ENCODE peak calls at places on chromosomes 1 and 21, in four cellular contexts. B is K562, F is HL-60, X is GM12878. E is an unnamed sample.

GRCh38 chr1:186059311-186059710 is 315.7 kb downstream of the TPR start:
- DNase-seq in B (no peak), F (no peak), X (no peak), E (no peak)

GRCh38 chr1:182568647-182569284 is 20.3 kb downstream of the RNASEL start:
- DNase-seq in B (no peak), F (no peak), X (no peak), E (no peak)

GRCh38 chr1:40243371-40243770 is 4.4 kb upstream of the TMCO2 start:
- DNase-seq in B (no peak), F (no peak), X (no peak), E (no peak)

GRCh38 chr1:237387144-237387505 is 345.1 kb downstream of the RYR2 start:
- DNase-seq in B (no peak), F (no peak), X (no peak), E (no peak)

GRCh38 chr1:43711049-43711448 is 3.7 kb downstream of the ST3GAL3 start:
- DNase-seq in B (no peak), F (no peak), X (no peak), E (no peak)

GRCh38 chr1:55827350-55827749 is 612.2 kb upstream of the USP24 start:
- DNase-seq in B (no peak), F (no peak), X (no peak), E (no peak)

GRCh38 chr1:225693085-225693698 is 40.3 kb upstream of the ENAH start:
- DNase-seq in B (no peak), F (no peak), X (no peak), E (no peak)

GRCh38 chr21:43696214-43696613 is 22.7 kb upstream of the PDXK start:
- DNase-seq in B (no peak), F (no peak), X (no peak), E (no peak)

GRCh38 chr21:45154511-45155508 is 80.4 kb downstream of the ADARB1 start:
- DNase-seq in B (no peak), F (no peak), X (no peak), E (no peak)

GRCh38 chr1:4801192-4801924 is 146.9 kb downstream of the AJAP1 start:
- DNase-seq in B (no peak), F (no peak), X (no peak), E (no peak)
- TF ChIP-seq POLR2AphosphoS5 in B (no peak), F (no peak), X (no peak), E (no peak)

GRCh38 chr21:37045556-37045955 is 27.3 kb downstream of the PIGP start:
- DNase-seq in B (no peak), F (no peak), X (no peak), E (no peak)
- TF ChIP-seq SPI1 in B (no peak), F (no peak), X (no peak), E (no peak)

GRCh38 chr21:42493109-42494060 is 2.6 kb downstream of the RSPH1 start:
- DNase-seq in B (no peak), F (no peak), X (no peak), E (no peak)

GRCh38 chr21:42489006-42489563 is 6.9 kb downstream of the RSPH1 start:
- DNase-seq in B (no peak), F (no peak), X (no peak), E (no peak)

GRCh38 chr21:42491328-42491727 is 4.7 kb downstream of the RSPH1 start:
- DNase-seq in B (no peak), F (no peak), X (no peak), E (no peak)

GRCh38 chr21:42489991-42490390 is 6.0 kb downstream of the RSPH1 start:
- DNase-seq in B (no peak), F (no peak), X (no peak), E (no peak)

GRCh38 chr21:42490735-42491134 is 5.3 kb downstream of the RSPH1 start:
- DNase-seq in B (no peak), F (no peak), X (no peak), E (no peak)
- TF ChIP-seq POLR2AphosphoS5 in B (no peak), F (no peak), X (no peak), E (no peak)

GRCh38 chr1:209873067-209873810 is 45.5 kb downstream of the UTP25 start:
- DNase-seq in B (no peak), F (no peak), X (no peak), E (no peak)

GRCh38 chr1:209877109-209877764 is 49.5 kb downstream of the UTP25 start:
- DNase-seq in B (no peak), F (no peak), X (no peak), E (no peak)

GRCh38 chr1:209875510-209875909 is 47.7 kb downstream of the UTP25 start:
- DNase-seq in B (no peak), F (no peak), X (no peak), E (no peak)

GRCh38 chr1:209879539-209879938 is 51.8 kb downstream of the UTP25 start:
- DNase-seq in B (no peak), F (no peak), X (no peak), E (no peak)

GRCh38 chr1:209876091-209876800 is 48.5 kb downstream of the UTP25 start:
- DNase-seq in B (no peak), F (no peak), X (no peak), E (no peak)
- TF ChIP-seq SPI1 in B (peak), F (peak), X (no peak), E (no peak)

GRCh38 chr1:6424000-6424565 is 493 bp upstream of the ESPN start:
- DNase-seq in B (no peak), F (no peak), X (no peak), E (no peak)

GRCh38 chr1:6425671-6426070 is 1.1 kb downstream of the ESPN start:
- DNase-seq in B (no peak), F (no peak), X (no peak), E (no peak)

GRCh38 chr1:6421266-6421665 is 1.5 kb upstream of the HES2 start:
- DNase-seq in B (no peak), F (no peak), X (no peak), E (no peak)

GRCh38 chr1:6424619-6425593 is at the start of gene ESPN:
- DNase-seq in B (peak), F (no peak), X (no peak), E (no peak)

DNA sequence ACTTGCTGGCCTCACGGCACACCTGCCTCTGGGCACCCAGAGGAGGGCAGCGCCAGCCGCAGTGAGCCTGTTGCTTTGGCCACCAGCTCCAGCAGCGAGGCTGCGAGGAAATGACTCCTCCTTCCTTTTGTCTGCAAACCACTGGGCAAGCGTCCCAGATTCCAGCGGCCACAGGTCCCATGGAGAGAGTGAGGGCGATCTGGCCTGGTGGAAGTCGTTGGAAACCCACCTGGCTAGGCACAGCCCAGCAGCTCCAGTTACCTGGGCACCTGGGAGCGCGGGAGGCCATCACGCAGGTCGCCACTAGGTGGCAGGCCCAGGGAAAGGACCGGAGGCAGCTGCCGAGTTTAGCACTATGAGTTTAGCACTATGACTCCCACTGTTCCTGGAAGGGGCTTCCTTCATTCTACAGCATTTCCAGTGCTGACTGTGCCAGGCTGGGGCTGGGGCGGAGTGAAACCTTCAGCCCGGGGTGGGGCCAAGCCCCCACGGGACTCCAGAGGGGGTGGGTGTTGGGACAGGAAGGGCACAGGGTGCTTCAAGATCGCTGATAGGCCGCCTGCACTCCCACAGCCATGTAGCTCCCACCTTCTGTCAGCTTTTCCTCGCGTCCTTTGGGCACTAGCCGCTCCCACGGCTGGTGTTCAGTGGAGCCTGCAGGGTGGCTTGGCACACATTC is 1.1 kb upstream of the ESPN start:
- DNase-seq in B (peak), F (no peak), X (no peak), E (peak)
- TF ChIP-seq POLR2AphosphoS5 in B (no peak), F (no peak), X (no peak), E (no peak)

GRCh38 chr21:17590443-17590842 is 22.3 kb downstream of the BTG3 start:
- DNase-seq in B (no peak), F (no peak), X (no peak), E (no peak)
- TF ChIP-seq SPI1 in B (no peak), F (no peak), X (no peak), E (no peak)

DNA sequence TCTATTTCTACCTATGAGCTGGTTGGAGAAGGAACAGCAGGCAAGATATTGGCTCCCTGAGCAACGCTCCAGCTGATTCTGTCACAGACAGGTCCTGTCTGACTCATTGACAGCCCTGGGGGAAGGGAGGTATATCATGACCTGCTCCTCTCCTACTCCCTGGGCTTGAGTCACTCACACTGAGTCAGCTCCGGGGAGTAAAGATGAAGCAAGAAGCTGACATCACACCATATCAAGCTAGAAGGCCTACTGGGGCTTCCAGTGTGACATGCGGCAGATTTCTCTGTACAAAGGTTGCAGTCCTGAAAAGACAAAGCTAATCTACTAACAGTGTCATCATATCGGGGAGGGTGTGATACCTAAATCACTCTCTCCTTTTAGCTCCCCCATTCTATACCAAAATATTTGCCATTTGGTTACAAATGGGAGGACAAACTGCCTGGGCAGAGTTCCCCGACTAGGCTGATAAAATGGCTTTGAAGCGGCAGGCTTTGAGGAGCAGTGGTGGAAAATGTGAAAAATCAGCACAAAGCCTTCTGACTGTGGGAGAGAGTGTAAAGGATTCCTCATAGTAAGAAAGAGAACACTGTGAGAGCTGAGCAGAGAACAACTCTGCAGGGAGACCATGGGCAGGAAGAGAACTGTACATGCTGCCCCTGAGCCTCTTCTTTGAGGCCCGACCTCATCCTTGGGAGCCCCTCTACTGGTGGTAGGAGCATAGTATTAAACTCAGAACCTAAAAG is 15.5 kb downstream of the PI4KB start:
- DNase-seq in B (peak), F (peak), X (no peak), E (no peak)
- TF ChIP-seq POLR2AphosphoS5 in B (peak), F (no peak), X (no peak), E (no peak)

GRCh38 chr1:59434336-59434735 is 137.4 kb downstream of the FGGY start:
- DNase-seq in B (no peak), F (no peak), X (no peak), E (no peak)
- TF ChIP-seq SPI1 in B (no peak), F (no peak), X (no peak), E (no peak)

E was measured in GM12891.